ENCODE peak calls at places on chromosome 13, in ten cellular contexts. One of them, this sample, is unnamed.

GRCh38 chr13:103157034-103157433 is 90.8 kb upstream of the SLC10A2 start:
- DNase-seq in heart left ventricle: no peak
- DNase-seq in right lobe of liver: no peak
- DNase-seq in suprapubic skin: no peak
- DNase-seq in A549: no peak
- DNase-seq in IMR-90: no peak
- DNase-seq in sigmoid colon: no peak
- DNase-seq in spleen: no peak
- DNase-seq in tibial nerve: no peak
- DNase-seq in lower leg skin: no peak
- DNase-seq in this sample: no peak

GRCh38 chr13:19052180-19052579 is 129.4 kb downstream of the TUBA3C start:
- DNase-seq in heart left ventricle: no peak
- DNase-seq in right lobe of liver: no peak
- DNase-seq in suprapubic skin: no peak
- DNase-seq in A549: no peak
- DNase-seq in IMR-90: no peak
- DNase-seq in sigmoid colon: no peak
- DNase-seq in spleen: no peak
- DNase-seq in tibial nerve: no peak
- DNase-seq in lower leg skin: no peak
- DNase-seq in this sample: no peak

GRCh38 chr13:35817642-35818576 is 313.3 kb downstream of the DCLK1 start:
- DNase-seq in heart left ventricle: no peak
- DNase-seq in right lobe of liver: no peak
- DNase-seq in suprapubic skin: no peak
- DNase-seq in A549: no peak
- DNase-seq in IMR-90: no peak
- DNase-seq in sigmoid colon: no peak
- DNase-seq in spleen: no peak
- DNase-seq in tibial nerve: no peak
- DNase-seq in lower leg skin: no peak
- DNase-seq in this sample: no peak

GRCh38 chr13:22114630-22115311 is 443.9 kb downstream of the FGF9 start:
- DNase-seq in heart left ventricle: no peak
- DNase-seq in right lobe of liver: no peak
- DNase-seq in suprapubic skin: no peak
- DNase-seq in A549: no peak
- DNase-seq in IMR-90: peak
- DNase-seq in sigmoid colon: no peak
- DNase-seq in spleen: no peak
- DNase-seq in tibial nerve: no peak
- DNase-seq in lower leg skin: no peak
- DNase-seq in this sample: no peak

GRCh38 chr13:33207616-33207964 is 78.0 kb downstream of the STARD13 start:
- DNase-seq in heart left ventricle: no peak
- DNase-seq in right lobe of liver: no peak
- DNase-seq in suprapubic skin: no peak
- DNase-seq in A549: no peak
- DNase-seq in IMR-90: peak
- DNase-seq in sigmoid colon: no peak
- DNase-seq in spleen: no peak
- DNase-seq in tibial nerve: no peak
- DNase-seq in lower leg skin: peak
- DNase-seq in this sample: no peak

GRCh38 chr13:113936566-113936965 is 37.3 kb downstream of the C13orf46 start:
- DNase-seq in heart left ventricle: no peak
- DNase-seq in right lobe of liver: no peak
- DNase-seq in suprapubic skin: no peak
- DNase-seq in A549: no peak
- DNase-seq in IMR-90: no peak
- DNase-seq in sigmoid colon: no peak
- DNase-seq in spleen: peak
- DNase-seq in tibial nerve: no peak
- DNase-seq in lower leg skin: no peak
- DNase-seq in this sample: no peak

GRCh38 chr13:44312898-44313551 is 60.6 kb upstream of the SERP2 start:
- DNase-seq in heart left ventricle: no peak
- DNase-seq in right lobe of liver: no peak
- DNase-seq in suprapubic skin: no peak
- DNase-seq in A549: peak
- DNase-seq in IMR-90: peak
- DNase-seq in sigmoid colon: no peak
- DNase-seq in spleen: no peak
- DNase-seq in tibial nerve: no peak
- DNase-seq in lower leg skin: no peak
- DNase-seq in this sample: no peak

GRCh38 chr13:95281258-95281602 is 20.0 kb downstream of the ABCC4 start:
- DNase-seq in heart left ventricle: no peak
- DNase-seq in right lobe of liver: no peak
- DNase-seq in suprapubic skin: no peak
- DNase-seq in A549: no peak
- DNase-seq in IMR-90: no peak
- DNase-seq in sigmoid colon: no peak
- DNase-seq in spleen: no peak
- DNase-seq in tibial nerve: no peak
- DNase-seq in lower leg skin: no peak
- DNase-seq in this sample: no peak

GRCh38 chr13:55999709-56000108 is 1141.0 kb upstream of the PRR20A start:
- DNase-seq in heart left ventricle: no peak
- DNase-seq in right lobe of liver: no peak
- DNase-seq in suprapubic skin: no peak
- DNase-seq in A549: no peak
- DNase-seq in IMR-90: no peak
- DNase-seq in sigmoid colon: no peak
- DNase-seq in spleen: no peak
- DNase-seq in tibial nerve: no peak
- DNase-seq in lower leg skin: no peak
- DNase-seq in this sample: peak

GRCh38 chr13:72469932-72470331 is 257.5 kb downstream of the MZT1 start:
- DNase-seq in heart left ventricle: no peak
- DNase-seq in right lobe of liver: no peak
- DNase-seq in suprapubic skin: no peak
- DNase-seq in A549: no peak
- DNase-seq in IMR-90: no peak
- DNase-seq in sigmoid colon: no peak
- DNase-seq in spleen: no peak
- DNase-seq in tibial nerve: no peak
- DNase-seq in lower leg skin: no peak
- DNase-seq in this sample: peak

GRCh38 chr13:110575322-110576069 is 14.0 kb upstream of the RAB20 start:
- DNase-seq in heart left ventricle: peak
- DNase-seq in right lobe of liver: peak
- DNase-seq in suprapubic skin: no peak
- DNase-seq in A549: peak
- DNase-seq in IMR-90: peak
- DNase-seq in sigmoid colon: no peak
- DNase-seq in spleen: peak
- DNase-seq in tibial nerve: no peak
- DNase-seq in lower leg skin: no peak
- DNase-seq in this sample: peak

GRCh38 chr13:21812192-21812626 is 141.3 kb downstream of the FGF9 start:
- DNase-seq in heart left ventricle: no peak
- DNase-seq in right lobe of liver: no peak
- DNase-seq in suprapubic skin: no peak
- DNase-seq in A549: no peak
- DNase-seq in IMR-90: no peak
- DNase-seq in sigmoid colon: no peak
- DNase-seq in spleen: no peak
- DNase-seq in tibial nerve: no peak
- DNase-seq in lower leg skin: no peak
- DNase-seq in this sample: no peak

GRCh38 chr13:60402022-60402421 is 5.0 kb downstream of the TDRD3 start:
- DNase-seq in heart left ventricle: no peak
- DNase-seq in right lobe of liver: no peak
- DNase-seq in suprapubic skin: no peak
- DNase-seq in A549: peak
- DNase-seq in IMR-90: peak
- DNase-seq in sigmoid colon: no peak
- DNase-seq in spleen: no peak
- DNase-seq in tibial nerve: no peak
- DNase-seq in lower leg skin: no peak
- DNase-seq in this sample: no peak

GRCh38 chr13:76887070-76887563 is 912 bp upstream of the KCTD12 start:
- DNase-seq in heart left ventricle: peak
- DNase-seq in right lobe of liver: no peak
- DNase-seq in suprapubic skin: no peak
- DNase-seq in A549: no peak
- DNase-seq in IMR-90: no peak
- DNase-seq in sigmoid colon: no peak
- DNase-seq in spleen: peak
- DNase-seq in tibial nerve: no peak
- DNase-seq in lower leg skin: no peak
- DNase-seq in this sample: peak
- H3K4me3 ChIP-seq in heart left ventricle: peak
- H3K4me3 ChIP-seq in right lobe of liver: peak
- H3K4me3 ChIP-seq in suprapubic skin: peak
- H3K4me3 ChIP-seq in A549: peak
- H3K4me3 ChIP-seq in IMR-90: peak
- H3K4me3 ChIP-seq in sigmoid colon: peak
- H3K4me3 ChIP-seq in spleen: peak
- H3K4me3 ChIP-seq in tibial nerve: peak
- H3K4me3 ChIP-seq in lower leg skin: peak
- H3K4me3 ChIP-seq in this sample: peak

DNA sequence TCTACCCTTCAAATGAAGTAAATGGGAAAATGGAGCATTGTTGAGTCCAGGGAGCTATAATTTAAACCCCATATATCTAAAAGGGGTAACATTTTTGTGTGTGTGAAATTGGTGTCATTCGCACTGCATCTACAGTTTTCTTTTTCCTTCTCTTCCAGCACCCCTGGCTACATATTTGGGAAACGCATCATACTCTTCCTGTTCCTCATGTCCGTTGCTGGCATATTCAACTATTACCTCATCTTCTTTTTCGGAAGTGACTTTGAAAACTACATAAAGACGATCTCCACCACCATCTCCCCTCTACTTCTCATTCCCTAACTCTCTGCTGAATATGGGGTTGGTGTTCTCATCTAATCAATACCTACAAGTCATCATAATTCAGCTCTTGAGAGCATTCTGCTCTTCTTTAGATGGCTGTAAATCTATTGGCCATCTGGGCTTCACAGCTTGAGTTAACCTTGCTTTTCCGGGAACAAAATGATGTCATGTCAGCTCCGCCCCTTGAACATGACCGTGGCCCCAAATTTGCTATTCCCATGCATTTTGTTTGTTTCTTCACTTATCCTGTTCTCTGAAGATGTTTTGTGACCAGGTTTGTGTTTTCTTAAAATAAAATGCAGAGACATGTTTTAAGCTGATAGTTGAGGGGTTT is 28.6 kb downstream of the ALOX5AP start:
- DNase-seq in heart left ventricle: no peak
- DNase-seq in right lobe of liver: no peak
- DNase-seq in suprapubic skin: no peak
- DNase-seq in A549: no peak
- DNase-seq in IMR-90: peak
- DNase-seq in sigmoid colon: no peak
- DNase-seq in spleen: no peak
- DNase-seq in tibial nerve: no peak
- DNase-seq in lower leg skin: no peak
- DNase-seq in this sample: no peak
- TF ChIP-seq CTCF in heart left ventricle: no peak
- TF ChIP-seq CTCF in right lobe of liver: no peak
- TF ChIP-seq CTCF in suprapubic skin: no peak
- TF ChIP-seq CTCF in A549: no peak
- TF ChIP-seq CTCF in IMR-90: no peak
- TF ChIP-seq CTCF in sigmoid colon: no peak
- TF ChIP-seq CTCF in spleen: no peak
- TF ChIP-seq CTCF in tibial nerve: no peak
- TF ChIP-seq CTCF in lower leg skin: no peak
- TF ChIP-seq CTCF in this sample: no peak

GRCh38 chr13:52009985-52010384 is 1.3 kb downstream of the ATP7B start:
- DNase-seq in heart left ventricle: no peak
- DNase-seq in right lobe of liver: no peak
- DNase-seq in suprapubic skin: no peak
- DNase-seq in A549: no peak
- DNase-seq in IMR-90: no peak
- DNase-seq in sigmoid colon: no peak
- DNase-seq in spleen: no peak
- DNase-seq in tibial nerve: no peak
- DNase-seq in lower leg skin: no peak
- DNase-seq in this sample: no peak

GRCh38 chr13:52012512-52012836 is 276 bp downstream of the ALG11 start:
- DNase-seq in heart left ventricle: no peak
- DNase-seq in right lobe of liver: no peak
- DNase-seq in suprapubic skin: no peak
- DNase-seq in A549: no peak
- DNase-seq in IMR-90: no peak
- DNase-seq in sigmoid colon: no peak
- DNase-seq in spleen: no peak
- DNase-seq in tibial nerve: no peak
- DNase-seq in lower leg skin: no peak
- DNase-seq in this sample: no peak

GRCh38 chr13:52016296-52016695 is 4.1 kb downstream of the ALG11 start:
- DNase-seq in heart left ventricle: no peak
- DNase-seq in right lobe of liver: no peak
- DNase-seq in suprapubic skin: no peak
- DNase-seq in A549: no peak
- DNase-seq in IMR-90: no peak
- DNase-seq in sigmoid colon: no peak
- DNase-seq in spleen: no peak
- DNase-seq in tibial nerve: no peak
- DNase-seq in lower leg skin: no peak
- DNase-seq in this sample: no peak

GRCh38 chr13:52010890-52011689 is at the start of gene ATP7B:
- DNase-seq in heart left ventricle: peak
- DNase-seq in right lobe of liver: peak
- DNase-seq in suprapubic skin: no peak
- DNase-seq in A549: peak
- DNase-seq in IMR-90: no peak
- DNase-seq in sigmoid colon: peak
- DNase-seq in spleen: peak
- DNase-seq in tibial nerve: no peak
- DNase-seq in lower leg skin: no peak
- DNase-seq in this sample: peak

GRCh38 chr13:52011690-52012511 is at the start of gene ALG11:
- DNase-seq in heart left ventricle: peak
- DNase-seq in right lobe of liver: peak
- DNase-seq in suprapubic skin: peak
- DNase-seq in A549: peak
- DNase-seq in IMR-90: peak
- DNase-seq in sigmoid colon: peak
- DNase-seq in spleen: peak
- DNase-seq in tibial nerve: peak
- DNase-seq in lower leg skin: peak
- DNase-seq in this sample: peak
- TF ChIP-seq POLR2A in heart left ventricle: peak
- TF ChIP-seq POLR2A in right lobe of liver: peak
- TF ChIP-seq POLR2A in suprapubic skin: no peak
- TF ChIP-seq POLR2A in A549: peak
- TF ChIP-seq POLR2A in IMR-90: peak
- TF ChIP-seq POLR2A in sigmoid colon: peak
- TF ChIP-seq POLR2A in spleen: no peak
- TF ChIP-seq POLR2A in tibial nerve: no peak
- TF ChIP-seq POLR2A in lower leg skin: no peak
- TF ChIP-seq POLR2A in this sample: no peak

DNA sequence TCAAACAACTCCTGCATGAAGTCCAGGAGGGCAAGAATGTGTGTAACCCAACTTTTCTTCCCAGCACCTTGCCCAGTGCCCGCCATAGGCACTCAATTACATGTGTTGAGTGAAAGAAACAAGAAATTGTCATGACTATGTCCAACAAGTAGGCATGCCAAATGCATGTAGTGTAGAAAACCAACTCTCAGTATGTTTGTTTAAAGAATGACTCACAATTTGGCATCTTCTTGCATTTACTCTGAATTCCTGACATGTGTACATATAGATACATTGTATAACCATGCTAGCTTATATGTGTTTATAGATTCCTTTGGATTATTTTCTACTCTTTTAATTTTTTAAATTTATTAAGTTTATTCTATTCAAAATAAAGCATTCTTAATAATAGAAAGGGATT is 305.0 kb downstream of the EFNB2 start:
- DNase-seq in heart left ventricle: no peak
- DNase-seq in right lobe of liver: no peak
- DNase-seq in suprapubic skin: no peak
- DNase-seq in A549: peak
- DNase-seq in IMR-90: peak
- DNase-seq in sigmoid colon: no peak
- DNase-seq in spleen: no peak
- DNase-seq in tibial nerve: no peak
- DNase-seq in lower leg skin: no peak
- DNase-seq in this sample: no peak
- H3K4me3 ChIP-seq in heart left ventricle: no peak
- H3K4me3 ChIP-seq in right lobe of liver: no peak
- H3K4me3 ChIP-seq in suprapubic skin: no peak
- H3K4me3 ChIP-seq in A549: no peak
- H3K4me3 ChIP-seq in IMR-90: no peak
- H3K4me3 ChIP-seq in sigmoid colon: no peak
- H3K4me3 ChIP-seq in spleen: no peak
- H3K4me3 ChIP-seq in tibial nerve: no peak
- H3K4me3 ChIP-seq in lower leg skin: no peak
- H3K4me3 ChIP-seq in this sample: no peak